ENCODE peak calls at places on chromosomes 12 and 14, in six cellular contexts. Z, P, F, E, U and D are unnamed samples.

GRCh38 chr12:121108492-121108891 is 24.2 kb upstream of the P2RX7 start:
- DNase-seq in Z (no peak), U (no peak), E (no peak), P (no peak), F (no peak), D (no peak)

GRCh38 chr14:32940066-32940651 is 1.5 kb downstream of the NPAS3 start:
- DNase-seq in P (no peak), E (no peak), U (peak), F (no peak), Z (no peak), D (no peak)

GRCh38 chr12:109706747-109707469 is 6.7 kb upstream of the FAM222A start:
- DNase-seq in Z (no peak), P (no peak), U (no peak), F (no peak), E (no peak), D (no peak)

GRCh38 chr12:460301-461230 is 827 bp downstream of the B4GALNT3 start:
- DNase-seq in P (no peak), F (no peak), E (peak), U (peak), Z (no peak), D (no peak)

GRCh38 chr12:71755146-71755892 is 656 bp downstream of the RAB21 start:
- DNase-seq in U (peak), E (no peak), P (peak), F (peak), Z (peak), D (no peak)

GRCh38 chr12:100142851-100143559 is at the start of gene BLTP3B:
- DNase-seq in F (peak), E (peak), Z (peak), P (peak), U (peak), D (peak)

GRCh38 chr12:62862259-62862881 is 72.6 kb downstream of the PPM1H start:
- DNase-seq in F (peak), Z (peak), E (no peak), P (no peak), U (no peak), D (no peak)

GRCh38 chr14:43449291-43449690 is 1057.8 kb downstream of the FSCB start:
- DNase-seq in Z (peak), F (no peak), U (no peak), E (no peak), P (no peak), D (no peak)

GRCh38 chr14:22796087-22796707 is 19.0 kb downstream of the SLC7A7 start:
- DNase-seq in P (no peak), F (no peak), U (no peak), E (no peak), Z (no peak), D (no peak)

GRCh38 chr14:22794533-22794932 is 20.7 kb downstream of the SLC7A7 start:
- DNase-seq in E (no peak), Z (no peak), U (no peak), F (no peak), P (no peak), D (no peak)

GRCh38 chr14:22791302-22791701 is 23.9 kb downstream of the SLC7A7 start:
- DNase-seq in P (no peak), U (peak), Z (peak), E (no peak), F (peak), D (no peak)

GRCh38 chr14:22792158-22792557 is 23.1 kb downstream of the SLC7A7 start:
- DNase-seq in Z (no peak), U (no peak), F (no peak), P (no peak), E (no peak), D (no peak)

GRCh38 chr14:22793976-22794375 is 21.3 kb downstream of the SLC7A7 start:
- DNase-seq in P (no peak), F (no peak), U (no peak), E (no peak), Z (no peak), D (no peak)
- H3K4me3 ChIP-seq in P (no peak), F (no peak), U (no peak), E (no peak), Z (no peak), D (no peak)

GRCh38 chr12:122371475-122372045 is 50.9 kb downstream of the CLIP1 start:
- DNase-seq in Z (no peak), P (no peak), U (peak), E (no peak), F (no peak), D (no peak)

GRCh38 chr12:122368361-122369073 is 54.0 kb downstream of the CLIP1 start:
- DNase-seq in U (peak), Z (peak), E (no peak), P (peak), F (peak), D (no peak)

GRCh38 chr12:122362758-122363157 is 59.7 kb downstream of the CLIP1 start:
- DNase-seq in Z (no peak), F (peak), P (no peak), U (no peak), E (no peak), D (no peak)

GRCh38 chr12:122363782-122364181 is 58.7 kb downstream of the CLIP1 start:
- DNase-seq in F (no peak), P (no peak), U (peak), Z (peak), E (no peak), D (no peak)

GRCh38 chr12:122366685-122367475 is 55.6 kb downstream of the CLIP1 start:
- DNase-seq in U (peak), Z (peak), P (peak), E (no peak), F (peak), D (peak)
- H3K18ac ChIP-seq in U (peak), Z (peak), P (peak), E (no peak), F (peak), D (no peak)

DNA sequence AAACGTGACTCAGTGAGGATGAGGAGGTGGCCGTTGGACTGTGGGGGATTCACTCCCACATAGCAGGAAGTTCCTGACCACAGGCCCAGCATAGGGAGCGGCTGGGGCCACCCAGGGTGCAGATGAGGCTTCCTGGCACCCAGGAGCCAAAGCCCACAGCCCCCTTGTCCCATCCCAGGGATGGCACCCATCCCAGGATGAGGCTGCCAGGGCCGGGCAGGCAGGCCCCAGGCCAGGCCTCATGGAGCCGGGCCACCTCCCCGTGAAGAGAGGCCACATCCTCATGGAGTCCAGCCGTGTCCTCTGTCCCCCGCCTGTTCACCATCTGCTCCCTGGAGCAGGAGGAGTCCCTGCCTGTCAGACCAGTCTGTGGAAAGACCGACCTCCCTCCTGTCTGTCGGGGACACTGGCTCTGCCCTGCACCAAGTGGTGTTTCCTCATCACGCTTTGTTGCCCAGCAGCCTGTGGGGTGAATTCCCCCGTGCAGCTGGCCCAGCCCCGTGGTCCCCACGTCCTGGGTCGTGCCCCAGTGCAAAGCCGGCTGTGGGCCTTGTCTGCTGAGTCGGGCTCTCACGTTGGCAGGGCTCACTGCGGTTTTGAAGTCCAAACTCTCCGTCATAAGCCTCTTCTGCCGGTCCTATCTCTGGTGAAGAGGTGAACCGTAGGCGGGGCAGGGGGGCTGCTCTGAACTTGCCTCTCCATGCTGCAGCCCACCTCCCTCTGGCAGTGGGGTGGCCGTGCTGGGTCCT is 24.5 kb downstream of the MMP17 start:
- DNase-seq in E (no peak), P (no peak), Z (no peak), U (no peak), F (peak), D (no peak)
- H3K4me3 ChIP-seq in E (no peak), P (no peak), Z (no peak), U (no peak), F (no peak), D (no peak)

DNA sequence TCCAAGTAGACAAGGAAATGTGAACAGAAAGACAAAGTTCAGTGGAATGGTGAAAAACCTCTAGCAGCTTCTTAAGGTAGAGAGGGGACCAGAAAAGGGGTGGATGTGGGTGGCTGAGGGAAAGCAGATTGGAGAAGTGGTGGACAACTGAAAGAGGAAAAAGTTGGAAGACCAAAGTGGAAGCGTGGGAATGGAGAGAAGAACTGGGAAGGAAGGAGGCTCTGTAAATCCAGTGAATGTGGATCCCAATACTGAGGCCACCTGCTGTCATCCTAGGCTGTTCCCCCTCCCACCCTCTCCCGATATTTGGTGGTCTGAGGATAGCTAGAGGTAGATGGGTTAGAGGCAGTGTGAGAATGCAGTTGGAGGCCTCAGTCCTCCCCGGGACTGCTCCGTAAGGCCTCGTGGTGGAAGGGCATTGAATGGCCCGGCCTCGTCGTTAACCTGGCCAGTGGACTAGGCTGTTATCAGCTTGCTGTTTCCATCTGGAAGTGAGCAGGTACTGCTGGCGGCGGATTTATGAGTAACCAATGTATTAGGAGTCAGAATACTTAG is 822 bp upstream of the POU6F1 start:
- DNase-seq in E (peak), P (peak), Z (peak), F (no peak), U (no peak), D (no peak)
- H3K18ac ChIP-seq in E (peak), P (peak), Z (no peak), F (peak), U (peak), D (peak)

DNA sequence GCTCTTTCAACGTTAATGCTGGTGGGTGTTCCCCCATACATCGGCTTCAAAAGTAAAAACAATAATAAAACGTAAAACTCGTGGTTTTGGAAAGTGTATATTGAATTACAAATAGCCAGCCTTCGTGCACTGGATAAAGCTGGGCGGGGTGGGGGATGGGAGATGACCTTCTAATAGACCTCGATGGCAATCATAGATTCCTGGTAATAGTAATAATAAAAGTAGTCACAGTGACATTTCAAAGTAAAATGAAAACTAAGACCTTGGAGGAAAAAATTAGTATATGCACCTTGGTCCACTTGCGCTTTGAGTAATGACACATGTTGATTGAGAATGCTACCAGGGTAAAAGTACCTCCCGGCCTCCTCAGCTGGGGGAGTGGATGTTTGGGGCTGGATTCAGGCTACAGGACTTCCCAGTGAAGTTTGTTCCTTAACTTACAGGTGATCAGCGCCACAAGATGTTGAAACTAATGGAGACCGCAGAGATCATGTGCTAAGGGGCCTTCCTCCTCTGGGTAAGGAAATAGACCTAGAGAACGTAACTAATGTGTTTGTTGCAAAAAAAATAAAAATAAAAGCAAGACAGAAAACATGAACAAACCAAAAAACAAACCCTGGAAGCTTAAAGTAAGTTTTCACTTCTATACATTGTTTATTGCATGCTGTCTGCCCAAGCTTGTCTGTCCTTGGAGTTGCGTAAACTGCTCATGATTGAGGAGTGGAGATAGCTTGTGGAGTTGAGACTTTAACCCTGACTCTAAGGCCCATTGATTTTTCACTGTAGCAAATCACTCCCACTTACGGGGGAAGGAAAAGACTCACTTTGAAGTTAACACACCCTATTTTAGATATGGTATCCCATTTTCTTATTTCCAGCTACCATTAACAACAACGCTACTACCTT is 905 bp upstream of the LRIG3 start:
- DNase-seq in P (no peak), U (no peak), Z (no peak), F (no peak), E (no peak), D (no peak)
- H3K4me3 ChIP-seq in P (no peak), U (no peak), Z (no peak), F (peak), E (peak), D (peak)

GRCh38 chr12:80382254-80382653 is 61.8 kb upstream of the PTPRQ start:
- DNase-seq in P (no peak), U (no peak), E (no peak), Z (no peak), F (no peak), D (no peak)
- H3K18ac ChIP-seq in P (no peak), U (no peak), E (no peak), Z (no peak), F (no peak), D (no peak)

DNA sequence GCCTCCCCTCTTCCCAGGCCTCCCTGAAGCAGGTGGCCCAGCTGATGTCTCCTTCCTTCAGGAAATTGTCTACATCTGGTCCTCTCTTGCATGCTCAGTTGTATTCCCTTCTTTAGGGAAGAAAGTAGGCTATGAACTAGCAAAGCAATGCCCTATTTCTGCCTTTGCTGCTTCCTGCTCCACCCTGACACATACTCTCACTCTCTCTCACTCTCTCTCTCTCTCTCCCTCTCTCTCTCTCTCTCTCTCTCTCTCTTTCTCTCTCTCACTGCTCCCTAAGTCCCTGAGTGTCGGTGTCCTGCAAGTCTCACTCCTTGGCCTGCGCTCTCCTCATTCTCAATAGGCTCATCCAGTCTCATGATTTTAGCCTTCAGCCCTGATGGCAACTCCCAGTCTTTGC is 19.4 kb upstream of the PARP11 start:
- DNase-seq in E (no peak), F (no peak), P (no peak), U (no peak), Z (no peak), D (no peak)
- H3K4me3 ChIP-seq in E (no peak), F (no peak), P (no peak), U (no peak), Z (no peak), D (no peak)

GRCh38 chr12:122895757-122896636 is at the start of gene VPS37B:
- DNase-seq in U (peak), Z (peak), P (peak), F (peak), E (peak), D (peak)
- H3K18ac ChIP-seq in U (peak), Z (peak), P (peak), F (peak), E (peak), D (peak)